ENCODE peak calls at places on chromosome 20, in nine cellular contexts. One of them, this sample, is unnamed.

GRCh38 chr20:48803522-48804053 is 24.2 kb downstream of the PREX1 start:
- DNase-seq in neural progenitor cell: no peak
- DNase-seq in A673: no peak
- DNase-seq in cardiac muscle cell: no peak
- DNase-seq in sigmoid colon: no peak
- DNase-seq in heart right ventricle: no peak
- DNase-seq in kidney: no peak
- DNase-seq in effector memory CD4-positive, alpha-beta T cell: no peak
- DNase-seq in HCT116: no peak
- DNase-seq in this sample: no peak

GRCh38 chr20:46255440-46256104 is 52.7 kb downstream of the CDH22 start:
- DNase-seq in effector memory CD4-positive, alpha-beta T cell: no peak
- DNase-seq in heart right ventricle: peak
- DNase-seq in neural progenitor cell: no peak
- DNase-seq in kidney: peak
- DNase-seq in cardiac muscle cell: peak
- DNase-seq in HCT116: peak
- DNase-seq in sigmoid colon: peak
- DNase-seq in A673: peak
- DNase-seq in this sample: peak

GRCh38 chr20:56810141-56810540 is 181.0 kb downstream of the TFAP2C start:
- DNase-seq in heart right ventricle: no peak
- DNase-seq in neural progenitor cell: no peak
- DNase-seq in HCT116: no peak
- DNase-seq in kidney: no peak
- DNase-seq in effector memory CD4-positive, alpha-beta T cell: no peak
- DNase-seq in cardiac muscle cell: no peak
- DNase-seq in sigmoid colon: no peak
- DNase-seq in A673: no peak
- DNase-seq in this sample: no peak

GRCh38 chr20:18284805-18285533 is 3.4 kb upstream of the ZNF133 start:
- DNase-seq in HCT116: no peak
- DNase-seq in A673: no peak
- DNase-seq in effector memory CD4-positive, alpha-beta T cell: no peak
- DNase-seq in cardiac muscle cell: peak
- DNase-seq in neural progenitor cell: no peak
- DNase-seq in heart right ventricle: no peak
- DNase-seq in sigmoid colon: no peak
- DNase-seq in kidney: no peak
- DNase-seq in this sample: no peak

GRCh38 chr20:25319241-25320034 is 71.2 kb downstream of the ABHD12 start:
- DNase-seq in neural progenitor cell: no peak
- DNase-seq in kidney: peak
- DNase-seq in heart right ventricle: peak
- DNase-seq in effector memory CD4-positive, alpha-beta T cell: no peak
- DNase-seq in A673: no peak
- DNase-seq in cardiac muscle cell: peak
- DNase-seq in sigmoid colon: peak
- DNase-seq in HCT116: no peak
- DNase-seq in this sample: no peak

GRCh38 chr20:53750827-53751393 is 157.3 kb upstream of the ZNF217 start:
- DNase-seq in kidney: no peak
- DNase-seq in HCT116: no peak
- DNase-seq in cardiac muscle cell: peak
- DNase-seq in sigmoid colon: peak
- DNase-seq in effector memory CD4-positive, alpha-beta T cell: no peak
- DNase-seq in A673: peak
- DNase-seq in neural progenitor cell: no peak
- DNase-seq in heart right ventricle: no peak
- DNase-seq in this sample: no peak

GRCh38 chr20:17343631-17344447 is 117.0 kb downstream of the PCSK2 start:
- DNase-seq in sigmoid colon: no peak
- DNase-seq in HCT116: no peak
- DNase-seq in A673: peak
- DNase-seq in heart right ventricle: no peak
- DNase-seq in neural progenitor cell: no peak
- DNase-seq in effector memory CD4-positive, alpha-beta T cell: no peak
- DNase-seq in kidney: no peak
- DNase-seq in cardiac muscle cell: no peak
- DNase-seq in this sample: no peak

GRCh38 chr20:35506872-35507638 is 22.4 kb downstream of the C20orf173 start:
- DNase-seq in cardiac muscle cell: no peak
- DNase-seq in kidney: no peak
- DNase-seq in HCT116: no peak
- DNase-seq in sigmoid colon: no peak
- DNase-seq in neural progenitor cell: no peak
- DNase-seq in effector memory CD4-positive, alpha-beta T cell: no peak
- DNase-seq in A673: no peak
- DNase-seq in heart right ventricle: no peak
- DNase-seq in this sample: no peak

GRCh38 chr20:58521763-58522162 is 6.6 kb upstream of the APCDD1L start:
- DNase-seq in heart right ventricle: no peak
- DNase-seq in HCT116: no peak
- DNase-seq in A673: no peak
- DNase-seq in kidney: no peak
- DNase-seq in effector memory CD4-positive, alpha-beta T cell: no peak
- DNase-seq in sigmoid colon: peak
- DNase-seq in neural progenitor cell: no peak
- DNase-seq in cardiac muscle cell: no peak
- DNase-seq in this sample: no peak

GRCh38 chr20:58524814-58525213 is 9.6 kb upstream of the APCDD1L start:
- DNase-seq in kidney: no peak
- DNase-seq in cardiac muscle cell: no peak
- DNase-seq in sigmoid colon: peak
- DNase-seq in A673: no peak
- DNase-seq in neural progenitor cell: no peak
- DNase-seq in HCT116: no peak
- DNase-seq in heart right ventricle: no peak
- DNase-seq in effector memory CD4-positive, alpha-beta T cell: no peak
- DNase-seq in this sample: no peak

GRCh38 chr20:58523916-58524315 is 8.7 kb upstream of the APCDD1L start:
- DNase-seq in kidney: no peak
- DNase-seq in A673: peak
- DNase-seq in sigmoid colon: peak
- DNase-seq in heart right ventricle: no peak
- DNase-seq in neural progenitor cell: peak
- DNase-seq in cardiac muscle cell: no peak
- DNase-seq in HCT116: no peak
- DNase-seq in effector memory CD4-positive, alpha-beta T cell: no peak
- DNase-seq in this sample: no peak

GRCh38 chr20:58519940-58520712 is 4.9 kb upstream of the APCDD1L start:
- DNase-seq in neural progenitor cell: no peak
- DNase-seq in kidney: no peak
- DNase-seq in HCT116: no peak
- DNase-seq in A673: no peak
- DNase-seq in sigmoid colon: peak
- DNase-seq in effector memory CD4-positive, alpha-beta T cell: no peak
- DNase-seq in heart right ventricle: no peak
- DNase-seq in cardiac muscle cell: no peak
- DNase-seq in this sample: no peak

GRCh38 chr20:58523072-58523681 is 8.0 kb upstream of the APCDD1L start:
- DNase-seq in effector memory CD4-positive, alpha-beta T cell: no peak
- DNase-seq in heart right ventricle: no peak
- DNase-seq in neural progenitor cell: peak
- DNase-seq in HCT116: no peak
- DNase-seq in sigmoid colon: no peak
- DNase-seq in A673: peak
- DNase-seq in cardiac muscle cell: no peak
- DNase-seq in kidney: no peak
- DNase-seq in this sample: no peak
- H3K4me3 ChIP-seq in effector memory CD4-positive, alpha-beta T cell: no peak
- H3K4me3 ChIP-seq in heart right ventricle: no peak
- H3K4me3 ChIP-seq in neural progenitor cell: no peak
- H3K4me3 ChIP-seq in HCT116: no peak
- H3K4me3 ChIP-seq in sigmoid colon: no peak
- H3K4me3 ChIP-seq in A673: peak
- H3K4me3 ChIP-seq in cardiac muscle cell: no peak
- H3K4me3 ChIP-seq in kidney: no peak
- H3K4me3 ChIP-seq in this sample: no peak

GRCh38 chr20:50933589-50933988 is 2.4 kb upstream of the ADNP start:
- DNase-seq in A673: no peak
- DNase-seq in cardiac muscle cell: no peak
- DNase-seq in neural progenitor cell: no peak
- DNase-seq in kidney: no peak
- DNase-seq in HCT116: no peak
- DNase-seq in effector memory CD4-positive, alpha-beta T cell: no peak
- DNase-seq in heart right ventricle: no peak
- DNase-seq in sigmoid colon: no peak
- DNase-seq in this sample: no peak
- H3K27ac ChIP-seq in A673: peak
- H3K27ac ChIP-seq in cardiac muscle cell: peak
- H3K27ac ChIP-seq in neural progenitor cell: no peak
- H3K27ac ChIP-seq in kidney: no peak
- H3K27ac ChIP-seq in HCT116: no peak
- H3K27ac ChIP-seq in effector memory CD4-positive, alpha-beta T cell: no peak
- H3K27ac ChIP-seq in heart right ventricle: no peak
- H3K27ac ChIP-seq in sigmoid colon: no peak
- H3K27ac ChIP-seq in this sample: no peak

GRCh38 chr20:41138527-41139226 is 1.3 kb downstream of the PLCG1 start:
- DNase-seq in A673: no peak
- DNase-seq in HCT116: no peak
- DNase-seq in neural progenitor cell: peak
- DNase-seq in heart right ventricle: peak
- DNase-seq in kidney: peak
- DNase-seq in effector memory CD4-positive, alpha-beta T cell: peak
- DNase-seq in sigmoid colon: no peak
- DNase-seq in cardiac muscle cell: peak
- DNase-seq in this sample: peak
- H3K4me3 ChIP-seq in A673: peak
- H3K4me3 ChIP-seq in HCT116: peak
- H3K4me3 ChIP-seq in neural progenitor cell: peak
- H3K4me3 ChIP-seq in heart right ventricle: peak
- H3K4me3 ChIP-seq in kidney: peak
- H3K4me3 ChIP-seq in effector memory CD4-positive, alpha-beta T cell: peak
- H3K4me3 ChIP-seq in sigmoid colon: peak
- H3K4me3 ChIP-seq in cardiac muscle cell: peak
- H3K4me3 ChIP-seq in this sample: peak

DNA sequence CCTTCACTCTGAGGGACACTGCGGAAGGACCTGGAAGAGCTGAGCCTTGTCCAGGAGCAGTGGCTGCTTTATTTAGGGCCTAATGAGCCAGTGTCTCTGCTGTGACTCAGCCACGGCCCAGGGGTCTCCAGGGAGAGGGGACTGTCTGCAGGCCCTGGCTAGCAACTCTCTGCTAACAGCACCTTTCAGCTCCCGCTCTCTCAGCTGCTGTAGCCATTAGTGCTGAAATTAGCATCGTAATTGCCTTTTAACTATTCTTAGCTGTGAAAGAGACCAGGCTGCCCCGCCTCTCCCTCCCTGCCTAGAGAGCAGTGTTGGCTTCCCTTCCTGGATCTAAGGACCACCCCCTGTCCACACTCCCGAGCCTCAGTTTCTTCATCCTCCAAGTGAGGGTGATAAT is 53.1 kb upstream of the SLC32A1 start:
- DNase-seq in sigmoid colon: no peak
- DNase-seq in neural progenitor cell: peak
- DNase-seq in effector memory CD4-positive, alpha-beta T cell: no peak
- DNase-seq in heart right ventricle: no peak
- DNase-seq in kidney: no peak
- DNase-seq in A673: no peak
- DNase-seq in HCT116: no peak
- DNase-seq in cardiac muscle cell: peak
- DNase-seq in this sample: no peak
- H3K27ac ChIP-seq in sigmoid colon: no peak
- H3K27ac ChIP-seq in neural progenitor cell: no peak
- H3K27ac ChIP-seq in effector memory CD4-positive, alpha-beta T cell: no peak
- H3K27ac ChIP-seq in heart right ventricle: no peak
- H3K27ac ChIP-seq in kidney: no peak
- H3K27ac ChIP-seq in A673: no peak
- H3K27ac ChIP-seq in HCT116: no peak
- H3K27ac ChIP-seq in cardiac muscle cell: no peak
- H3K27ac ChIP-seq in this sample: no peak

DNA sequence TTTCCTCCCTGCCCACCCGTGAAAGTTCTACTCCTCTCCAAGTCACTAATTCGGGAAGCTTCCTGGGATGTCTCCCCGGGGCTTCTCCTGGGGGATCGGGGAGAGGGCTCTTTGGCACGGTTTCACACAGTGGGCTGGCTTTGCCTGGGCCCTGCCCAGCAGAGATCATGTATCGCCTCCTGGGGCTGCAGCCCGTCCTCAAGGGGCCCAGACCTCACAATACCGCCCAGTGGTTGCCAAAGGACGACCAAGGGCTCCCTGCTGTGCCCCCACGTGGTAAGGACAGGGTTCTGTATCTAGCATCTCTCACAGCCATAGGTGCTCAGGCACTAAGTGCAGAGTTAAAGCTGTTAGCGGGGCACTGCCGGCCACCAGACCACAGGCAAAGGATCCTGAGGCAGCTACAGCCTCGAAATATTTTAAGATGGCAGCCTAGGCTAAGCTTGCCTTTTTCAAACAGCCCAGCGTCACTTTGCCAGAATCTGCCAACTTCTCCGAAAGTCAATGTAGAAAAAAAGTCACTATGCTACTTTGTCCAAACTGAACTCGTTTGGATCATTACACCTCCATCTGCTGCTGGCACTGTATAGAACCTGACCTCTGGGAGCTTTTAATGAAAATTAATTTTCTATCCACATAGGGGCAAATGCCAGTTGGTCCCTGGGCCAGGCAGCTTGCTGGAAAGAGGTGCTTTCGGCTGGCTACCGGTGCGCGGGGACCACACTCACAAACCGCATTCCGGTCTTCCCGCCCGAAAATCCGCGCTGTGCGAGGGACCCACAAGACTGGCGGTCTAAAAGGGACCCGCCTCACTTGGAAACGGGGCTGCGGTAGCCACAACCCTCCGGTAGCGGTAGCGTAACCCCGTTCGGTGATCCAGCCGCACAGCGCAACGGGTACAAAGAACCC is 1.3 kb upstream of the NNAT start:
- DNase-seq in HCT116: no peak
- DNase-seq in sigmoid colon: peak
- DNase-seq in kidney: no peak
- DNase-seq in neural progenitor cell: peak
- DNase-seq in effector memory CD4-positive, alpha-beta T cell: no peak
- DNase-seq in A673: peak
- DNase-seq in cardiac muscle cell: peak
- DNase-seq in heart right ventricle: no peak
- DNase-seq in this sample: no peak
- H3K4me3 ChIP-seq in HCT116: no peak
- H3K4me3 ChIP-seq in sigmoid colon: peak
- H3K4me3 ChIP-seq in kidney: no peak
- H3K4me3 ChIP-seq in neural progenitor cell: no peak
- H3K4me3 ChIP-seq in effector memory CD4-positive, alpha-beta T cell: no peak
- H3K4me3 ChIP-seq in A673: no peak
- H3K4me3 ChIP-seq in cardiac muscle cell: no peak
- H3K4me3 ChIP-seq in heart right ventricle: no peak
- H3K4me3 ChIP-seq in this sample: no peak